ENCODE peak calls at places on chromosome 22, in seven cellular contexts. L, F, P, A, W, H and X are unnamed samples.

GRCh38 chr22:23278883-23279675 is 98.8 kb downstream of the BCR start:
- DNase-seq in F (no peak), H (no peak), L (peak; percentile 35), P (no peak), A (no peak), W (no peak), X (no peak)

GRCh38 chr22:42642801-42643631 is 2.6 kb upstream of the ATP5MGL start:
- DNase-seq in H (no peak), F (no peak), W (no peak), A (no peak), P (no peak), L (no peak), X (no peak)

GRCh38 chr22:44088976-44089570 is 65.0 kb downstream of the PARVB start:
- DNase-seq in F (no peak), W (no peak), P (no peak), L (no peak), A (no peak), H (no peak), X (no peak)

GRCh38 chr22:30782613-30783012 is 87.9 kb downstream of the OSBP2 start:
- DNase-seq in P (no peak), A (no peak), H (no peak), W (no peak), L (no peak), F (no peak), X (no peak)

GRCh38 chr22:44782286-44782830 is 30.0 kb downstream of the ARHGAP8 start:
- DNase-seq in L (no peak), H (no peak), A (no peak), W (no peak), P (no peak), F (no peak), X (no peak)

GRCh38 chr22:36541831-36542391 is 12.9 kb upstream of the EIF3D start:
- DNase-seq in A (peak; percentile 55), H (peak; percentile 46), P (no peak), W (peak; percentile 98), F (no peak), L (peak; percentile 42), X (no peak)

GRCh38 chr22:49238181-49239141 is 589.2 kb downstream of the BRD1 start:
- DNase-seq in F (no peak), L (peak; percentile 43), H (no peak), W (no peak), A (no peak), P (no peak), X (no peak)

GRCh38 chr22:19610518-19611253 is 86.5 kb upstream of the CLDN5 start:
- DNase-seq in F (no peak), H (no peak), A (peak; percentile 63), W (no peak), L (no peak), P (no peak), X (no peak)

GRCh38 chr22:42418811-42419243 is 13.4 kb downstream of the NFAM1 start:
- DNase-seq in L (no peak), P (no peak), W (no peak), F (no peak), H (no peak), A (no peak), X (no peak)

GRCh38 chr22:44102121-44102520 is 78.0 kb downstream of the PARVB start:
- DNase-seq in W (no peak), F (no peak), L (no peak), H (no peak), A (no peak), P (no peak), X (no peak)